ENCODE peak calls at places on chromosomes 16 and 17, in nine cellular contexts. L, J, U, K, X, P, E, V and C are unnamed samples.

GRCh38 chr17:28726396-28726911 is 421 bp upstream of the TLCD1 start:
- DNase-seq in P (peak; percentile 55), X (peak; percentile 84), J (peak; percentile 76), V (no peak), U (peak; percentile 85), L (peak; percentile 55), K (peak; percentile 47), E (peak; percentile 56), C (no peak)

GRCh38 chr17:17320188-17320910 is 17.2 kb downstream of the NT5M start:
- DNase-seq in K (no peak), P (no peak), X (no peak), L (no peak), U (no peak), E (no peak), J (no peak), V (no peak), C (no peak)

GRCh38 chr17:43645765-43646481 is 15.8 kb downstream of the MEOX1 start:
- DNase-seq in J (peak; percentile 42), K (peak; percentile 56), V (no peak), U (peak; percentile 36), X (no peak), P (no peak), L (no peak), E (no peak), C (peak; percentile 88)

GRCh38 chr16:4411684-4412083 is 4.7 kb downstream of the CORO7 start:
- DNase-seq in V (no peak), E (peak; percentile 81), U (peak; percentile 40), P (no peak), X (no peak), L (no peak), J (no peak), K (no peak), C (no peak)

GRCh38 chr16:3266873-3267537 is 10.6 kb upstream of the MEFV start:
- DNase-seq in U (no peak), X (peak; percentile 36), V (no peak), J (no peak), L (no peak), E (no peak), P (peak; percentile 39), K (peak; percentile 76), C (no peak)

GRCh38 chr16:25222959-25223358 is 6.2 kb downstream of the AQP8 start:
- DNase-seq in V (no peak), L (no peak), K (no peak), P (no peak), E (no peak), U (no peak), X (no peak), J (no peak), C (no peak)

GRCh38 chr17:57902117-57902799 is 52.4 kb upstream of the MRPS23 start:
- DNase-seq in V (no peak), E (no peak), K (no peak), L (no peak), X (peak; percentile 43), J (no peak), U (no peak), P (peak; percentile 31), C (no peak)

GRCh38 chr16:9225527-9226316 is 134.3 kb downstream of the HAPSTR1 start:
- DNase-seq in X (no peak), V (no peak), P (peak; percentile 1), J (no peak), L (no peak), K (no peak), E (no peak), U (no peak), C (no peak)

GRCh38 chr16:17305694-17306093 is 165.1 kb downstream of the XYLT1 start:
- DNase-seq in J (no peak), E (no peak), P (no peak), K (no peak), L (no peak), X (no peak), U (no peak), V (no peak), C (no peak)

GRCh38 chr16:68396481-68396880 is 51.8 kb downstream of the SMPD3 start:
- DNase-seq in P (peak; percentile 13), X (no peak), J (peak; percentile 49), K (peak; percentile 45), L (no peak), U (peak; percentile 70), V (no peak), E (no peak), C (no peak)

GRCh38 chr16:16857603-16858283 is 478.8 kb downstream of the NPIPA7 start:
- DNase-seq in E (peak; percentile 2), L (no peak), P (peak; percentile 30), V (no peak), X (no peak), U (no peak), J (no peak), K (no peak), C (no peak)

GRCh38 chr16:24668481-24669001 is 60.9 kb upstream of the TNRC6A start:
- DNase-seq in P (no peak), J (no peak), L (peak; percentile 30), K (peak; percentile 40), X (no peak), V (no peak), U (no peak), E (no peak), C (no peak)

GRCh38 chr17:45043813-45044540 is 7.5 kb downstream of the DCAKD start:
- DNase-seq in P (no peak), X (no peak), K (no peak), E (no peak), L (no peak), J (no peak), U (no peak), V (no peak), C (no peak)

GRCh38 chr17:83106036-83106577 is 26.7 kb downstream of the METRNL start:
- DNase-seq in K (no peak), X (peak; percentile 41), J (no peak), P (no peak), L (no peak), V (no peak), E (no peak), U (no peak), C (no peak)

GRCh38 chr17:6894206-6894528 is 62.6 kb upstream of the TEKT1 start:
- DNase-seq in E (no peak), X (no peak), L (no peak), P (no peak), J (no peak), U (no peak), V (no peak), K (peak; percentile 9), C (no peak)

GRCh38 chr16:66131895-66132294 is 234.6 kb upstream of the CDH5 start:
- DNase-seq in U (no peak), V (no peak), K (peak; percentile 50), E (no peak), X (no peak), J (no peak), P (no peak), L (no peak), C (no peak)

GRCh38 chr16:63361032-63361624 is 1324.9 kb upstream of the CDH8 start:
- DNase-seq in J (no peak), L (no peak), X (peak; percentile 46), U (peak; percentile 22), P (peak; percentile 48), V (no peak), E (peak; percentile 41), K (peak; percentile 75), C (no peak)

GRCh38 chr16:30741461-30741914 is 6.7 kb upstream of the PHKG2 start:
- DNase-seq in X (no peak), V (peak; percentile 53), U (peak; percentile 70), P (peak; percentile 6), E (no peak), K (peak; percentile 83), L (no peak), J (peak; percentile 87), C (no peak)

GRCh38 chr17:35972066-35972465 is 9.2 kb downstream of the CCL16 start:
- DNase-seq in L (no peak), J (no peak), U (no peak), V (no peak), P (no peak), K (no peak), E (no peak), X (no peak), C (no peak)